ENCODE peak calls at places on chromosomes 13 and 19, in ten cellular contexts. P is ELF-1; E is mesendoderm; K is progenitor cell of endocrine pancreas; B is C1 segment of cervical spinal cord; O is stimulated activated CD4-positive, alpha-beta T cell treated with anti-CD3 and anti-CD28 coated beads, Interleukin-4, amount 100 ng/mL, for 1 hour; R is cerebellar nuclear complex; D is fibroblast of lung; N is IMR-90; I is Panc1. V is an unnamed sample.

GRCh38 chr19:39390460-39390758 is 497 bp downstream of the PAF1 start:
- DNase-seq in P (no peak), E (no peak), K (no peak), B (no peak), O (no peak), R (peak), D (no peak), N (no peak), I (no peak), V (no peak)

GRCh38 chr13:27374126-27374613 is 50.2 kb upstream of the GTF3A start:
- DNase-seq in P (no peak), E (no peak), K (no peak), B (no peak), O (no peak), R (no peak), D (no peak), N (no peak), I (no peak), V (no peak)

GRCh38 chr13:111485491-111486250 is 165.2 kb downstream of the TEX29 start:
- DNase-seq in P (no peak), E (no peak), K (no peak), B (no peak), O (no peak), R (no peak), D (no peak), N (no peak), I (no peak), V (no peak)

GRCh38 chr13:37485766-37486165 is 112.8 kb downstream of the POSTN start:
- DNase-seq in P (no peak), E (no peak), K (no peak), B (no peak), O (no peak), R (no peak), D (peak), N (peak), I (no peak), V (no peak)

GRCh38 chr13:24557121-24557520 is 44.5 kb upstream of the PARP4 start:
- DNase-seq in P (no peak), E (no peak), K (no peak), B (no peak), O (no peak), R (no peak), D (no peak), N (no peak), I (no peak), V (no peak)

GRCh38 chr19:47028372-47028672 is 8.7 kb downstream of the NPAS1 start:
- DNase-seq in P (no peak), E (no peak), K (no peak), B (no peak), O (no peak), R (no peak), D (no peak), N (no peak), I (no peak), V (no peak)

GRCh38 chr13:60463787-60464186 is 66.8 kb downstream of the TDRD3 start:
- DNase-seq in P (no peak), E (no peak), K (no peak), B (no peak), O (no peak), R (no peak), D (no peak), N (no peak), I (no peak), V (no peak)

GRCh38 chr19:10690351-10690781 is 10.9 kb upstream of the QTRT1 start:
- DNase-seq in P (no peak), E (peak), K (no peak), B (no peak), O (no peak), R (no peak), D (no peak), N (peak), I (no peak), V (no peak)

GRCh38 chr19:17405250-17406038 is at the start of gene BST2:
- DNase-seq in P (peak), E (peak), K (no peak), B (peak), O (peak), R (no peak), D (peak), N (peak), I (no peak), V (peak)

GRCh38 chr13:110250258-110250891 is 56.6 kb downstream of the COL4A1 start:
- DNase-seq in P (no peak), E (no peak), K (no peak), B (no peak), O (no peak), R (no peak), D (peak), N (peak), I (no peak), V (no peak)

GRCh38 chr19:49362926-49363264 is 679 bp upstream of the TEAD2 start:
- DNase-seq in P (no peak), E (no peak), K (no peak), B (no peak), O (no peak), R (no peak), D (peak), N (peak), I (no peak), V (peak)

GRCh38 chr19:10550336-10550735 is 6.6 kb downstream of the ATG4D start:
- DNase-seq in P (no peak), E (no peak), K (no peak), B (no peak), O (no peak), R (no peak), D (no peak), N (no peak), I (no peak), V (no peak)

GRCh38 chr19:29375429-29376093 is 150.2 kb upstream of the VSTM2B start:
- DNase-seq in P (no peak), E (no peak), K (no peak), B (no peak), O (no peak), R (no peak), D (no peak), N (no peak), I (no peak), V (no peak)

GRCh38 chr19:39709026-39709872 is 5.0 kb downstream of the LGALS14 start:
- DNase-seq in P (no peak), E (peak), K (no peak), B (no peak), O (no peak), R (no peak), D (no peak), N (no peak), I (no peak), V (no peak)

GRCh38 chr13:98325724-98326123 is 148.7 kb upstream of the RNF113B start:
- DNase-seq in P (peak), E (no peak), K (no peak), B (no peak), O (no peak), R (no peak), D (no peak), N (no peak), I (no peak), V (no peak)

GRCh38 chr19:4429266-4430200 is 27.1 kb downstream of the CHAF1A start:
- DNase-seq in P (no peak), E (no peak), K (no peak), B (no peak), O (no peak), R (no peak), D (no peak), N (peak), I (no peak), V (no peak)

GRCh38 chr19:8561071-8561764 is 16.0 kb downstream of the MYO1F start:
- DNase-seq in P (peak), E (peak), K (no peak), B (no peak), O (no peak), R (no peak), D (no peak), N (no peak), I (no peak), V (no peak)